ENCODE peak calls at places on chromosomes 7 and 10, in six cellular contexts. N is astrocyte of the spinal cord, J is body of pancreas, O is BJ, U is WTC11, M is hypothalamus. R is an unnamed sample.

GRCh38 chr10:5609952-5610616 is 56.3 kb downstream of the ASB13 start:
- DNase-seq in N (no peak), U (no peak), M (no peak), J (no peak), O (no peak), R (no peak)

GRCh38 chr10:31961675-31962074 is 33.0 kb upstream of the ARHGAP12 start:
- DNase-seq in J (no peak), N (peak), M (no peak), O (peak), U (no peak), R (peak)

GRCh38 chr10:79391231-79392019 is 44.2 kb downstream of the PPIF start:
- DNase-seq in O (no peak), N (no peak), M (no peak), U (peak), J (peak), R (no peak)

GRCh38 chr10:88113232-88113631 is 249.8 kb downstream of the PTEN start:
- DNase-seq in U (no peak), J (no peak), N (no peak), M (no peak), O (no peak), R (no peak)

GRCh38 chr7:113810108-113810748 is 108.6 kb downstream of the PPP1R3A start:
- DNase-seq in J (no peak), M (no peak), N (peak), U (no peak), O (no peak), R (no peak)

GRCh38 chr7:25385731-25386136 is 157.4 kb upstream of the NPVF start:
- DNase-seq in N (no peak), O (no peak), J (peak), M (no peak), U (no peak), R (no peak)

GRCh38 chr10:75417522-75417927 is 13.9 kb upstream of the LRMDA start:
- DNase-seq in U (peak), N (no peak), M (no peak), J (no peak), O (no peak), R (no peak)

GRCh38 chr7:87875151-87876039 is 765 bp downstream of the SLC25A40 start:
- DNase-seq in J (peak), M (peak), U (no peak), N (peak), O (no peak), R (no peak)

GRCh38 chr7:46153951-46154787 is 233.1 kb upstream of the IGFBP3 start:
- DNase-seq in U (no peak), J (no peak), N (no peak), M (no peak), O (no peak), R (no peak)

GRCh38 chr10:101817542-101818118 is 614 bp downstream of the OGA start:
- DNase-seq in J (peak), O (peak), M (peak), U (no peak), N (peak), R (peak)

GRCh38 chr10:99672884-99673283 is 13.6 kb downstream of the ENTPD7 start:
- DNase-seq in J (no peak), M (no peak), U (no peak), N (peak), O (no peak), R (no peak)

GRCh38 chr7:37977243-37977642 is 56.8 kb downstream of the EPDR1 start:
- DNase-seq in J (no peak), O (no peak), M (no peak), U (no peak), N (no peak), R (no peak)

GRCh38 chr7:521221-522070 is 1.8 kb upstream of the PDGFA start:
- DNase-seq in U (peak), O (no peak), M (no peak), N (peak), J (peak), R (no peak)

GRCh38 chr7:93923291-93923690 is 1.8 kb downstream of the GNG11 start:
- DNase-seq in N (peak), U (no peak), O (no peak), J (no peak), M (no peak), R (no peak)

GRCh38 chr7:18666107-18666728 is 170.7 kb downstream of the HDAC9 start:
- DNase-seq in J (peak), M (peak), O (no peak), N (peak), U (peak), R (peak)

GRCh38 chr7:140069298-140069949 is 6.7 kb upstream of the PARP12 start:
- DNase-seq in M (no peak), J (no peak), O (no peak), N (no peak), U (no peak), R (no peak)

GRCh38 chr10:115772606-115773005 is 500.4 kb downstream of the GFRA1 start:
- DNase-seq in M (no peak), O (peak), J (no peak), N (peak), U (no peak), R (peak)

GRCh38 chr10:22268503-22268902 is 47.7 kb upstream of the COMMD3 start:
- DNase-seq in O (no peak), J (no peak), M (no peak), N (no peak), U (no peak), R (no peak)

GRCh38 chr7:131107343-131108211 is 220.1 kb upstream of the MKLN1 start:
- DNase-seq in O (no peak), U (peak), M (peak), N (peak), J (peak), R (peak)

GRCh38 chr7:21469894-21470293 is 42.0 kb downstream of the SP4 start:
- DNase-seq in O (no peak), U (no peak), N (no peak), J (no peak), M (no peak), R (no peak)

GRCh38 chr7:125563964-125564529 is 634.4 kb upstream of the POT1 start:
- DNase-seq in N (no peak), J (no peak), M (no peak), U (peak), O (no peak), R (no peak)

GRCh38 chr7:24708244-24708643 is 49.0 kb downstream of the GSDME start:
- DNase-seq in M (no peak), J (no peak), U (no peak), O (no peak), N (peak), R (no peak)

GRCh38 chr7:30703756-30704155 is 21.5 kb upstream of the CRHR2 start:
- DNase-seq in N (no peak), U (no peak), M (no peak), J (no peak), O (no peak), R (no peak)

GRCh38 chr7:83594076-83594475 is 54.9 kb downstream of the SEMA3E start:
- DNase-seq in M (no peak), J (peak), U (no peak), O (no peak), N (no peak), R (no peak)

GRCh38 chr7:151457534-151457933 is 17.6 kb upstream of the CRYGN start:
- DNase-seq in J (no peak), M (no peak), U (no peak), O (no peak), N (no peak), R (no peak)

GRCh38 chr10:31675726-31676125 is 252.9 kb downstream of the ARHGAP12 start:
- DNase-seq in M (no peak), J (no peak), N (no peak), O (no peak), U (no peak), R (no peak)

GRCh38 chr7:133040617-133041016 is 41.3 kb downstream of the CHCHD3 start:
- DNase-seq in U (no peak), J (no peak), M (no peak), N (no peak), O (no peak), R (no peak)

GRCh38 chr10:132229834-132230556 is 43.2 kb downstream of the DPYSL4 start:
- DNase-seq in O (no peak), N (no peak), U (no peak), J (peak), M (no peak), R (no peak)

GRCh38 chr7:17206354-17206905 is 92.0 kb upstream of the AHR start:
- DNase-seq in N (no peak), M (no peak), J (no peak), O (no peak), U (no peak), R (no peak)

GRCh38 chr7:98921608-98922372 is 43.5 kb downstream of the TRRAP start:
- DNase-seq in U (peak), O (no peak), J (no peak), M (no peak), N (no peak), R (no peak)

GRCh38 chr10:132058111-132058745 is 7.5 kb upstream of the JAKMIP3 start:
- DNase-seq in M (no peak), U (no peak), N (no peak), J (no peak), O (no peak), R (no peak)

GRCh38 chr7:142873281-142873784 is 12.2 kb downstream of the TRPV6 start:
- DNase-seq in O (no peak), M (no peak), U (peak), J (peak), N (no peak), R (no peak)

GRCh38 chr10:2928219-2928840 is 139.0 kb upstream of the PFKP start:
- DNase-seq in M (peak), N (peak), O (no peak), U (peak), J (peak), R (no peak)

GRCh38 chr7:41054960-41055700 is 647.8 kb downstream of the INHBA start:
- DNase-seq in M (no peak), U (no peak), N (no peak), O (no peak), J (no peak), R (no peak)

GRCh38 chr10:43199088-43199683 is 60.9 kb downstream of the CSGALNACT2 start:
- DNase-seq in O (no peak), M (no peak), N (no peak), J (no peak), U (no peak), R (no peak)